ENCODE peak calls at places on chromosome 16, in eight cellular contexts. One of them, this sample, is unnamed.

GRCh38 chr16:88835383-88835782 is 21.4 kb downstream of the GALNS start:
- DNase-seq in body of pancreas: peak; percentile 23
- DNase-seq in foreskin fibroblast: no peak
- DNase-seq in cardiac muscle cell: no peak
- DNase-seq in CD8-positive, alpha-beta T cell: no peak
- DNase-seq in effector memory CD4-positive, alpha-beta T cell: no peak
- DNase-seq in neural progenitor cell: no peak
- DNase-seq in Karpas-422: no peak
- DNase-seq in this sample: peak; percentile 64

GRCh38 chr16:87784812-87785211 is 19.0 kb upstream of the KLHDC4 start:
- DNase-seq in body of pancreas: peak; percentile 43
- DNase-seq in foreskin fibroblast: no peak
- DNase-seq in cardiac muscle cell: no peak
- DNase-seq in CD8-positive, alpha-beta T cell: no peak
- DNase-seq in effector memory CD4-positive, alpha-beta T cell: no peak
- DNase-seq in neural progenitor cell: peak; percentile 22
- DNase-seq in Karpas-422: no peak
- DNase-seq in this sample: peak; percentile 54

GRCh38 chr16:25875956-25876608 is 184.3 kb downstream of the HS3ST4 start:
- DNase-seq in body of pancreas: no peak
- DNase-seq in foreskin fibroblast: no peak
- DNase-seq in cardiac muscle cell: no peak
- DNase-seq in CD8-positive, alpha-beta T cell: no peak
- DNase-seq in effector memory CD4-positive, alpha-beta T cell: no peak
- DNase-seq in neural progenitor cell: no peak
- DNase-seq in Karpas-422: no peak
- DNase-seq in this sample: no peak

GRCh38 chr16:70729292-70729691 is 43.4 kb upstream of the MTSS2 start:
- DNase-seq in body of pancreas: no peak
- DNase-seq in foreskin fibroblast: no peak
- DNase-seq in cardiac muscle cell: no peak
- DNase-seq in CD8-positive, alpha-beta T cell: no peak
- DNase-seq in effector memory CD4-positive, alpha-beta T cell: no peak
- DNase-seq in neural progenitor cell: no peak
- DNase-seq in Karpas-422: no peak
- DNase-seq in this sample: no peak

GRCh38 chr16:13684819-13685218 is 235.1 kb upstream of the ERCC4 start:
- DNase-seq in body of pancreas: no peak
- DNase-seq in foreskin fibroblast: no peak
- DNase-seq in cardiac muscle cell: no peak
- DNase-seq in CD8-positive, alpha-beta T cell: no peak
- DNase-seq in effector memory CD4-positive, alpha-beta T cell: no peak
- DNase-seq in neural progenitor cell: no peak
- DNase-seq in Karpas-422: no peak
- DNase-seq in this sample: no peak

GRCh38 chr16:996672-997071 is 15.1 kb downstream of the SOX8 start:
- DNase-seq in body of pancreas: no peak
- DNase-seq in foreskin fibroblast: no peak
- DNase-seq in cardiac muscle cell: no peak
- DNase-seq in CD8-positive, alpha-beta T cell: no peak
- DNase-seq in effector memory CD4-positive, alpha-beta T cell: peak; percentile 21
- DNase-seq in neural progenitor cell: no peak
- DNase-seq in Karpas-422: no peak
- DNase-seq in this sample: no peak

GRCh38 chr16:19555938-19556778 is 655 bp downstream of the VPS35L start:
- DNase-seq in body of pancreas: no peak
- DNase-seq in foreskin fibroblast: peak; percentile 6
- DNase-seq in cardiac muscle cell: peak; percentile 14
- DNase-seq in CD8-positive, alpha-beta T cell: peak; percentile 15
- DNase-seq in effector memory CD4-positive, alpha-beta T cell: no peak
- DNase-seq in neural progenitor cell: peak; percentile 88
- DNase-seq in Karpas-422: peak; percentile 52
- DNase-seq in this sample: peak; percentile 30

GRCh38 chr16:31201511-31202401 is 804 bp downstream of the PYCARD start:
- DNase-seq in body of pancreas: peak; percentile 35
- DNase-seq in foreskin fibroblast: no peak
- DNase-seq in cardiac muscle cell: no peak
- DNase-seq in CD8-positive, alpha-beta T cell: no peak
- DNase-seq in effector memory CD4-positive, alpha-beta T cell: peak; percentile 28
- DNase-seq in neural progenitor cell: peak; percentile 20
- DNase-seq in Karpas-422: peak; percentile 86
- DNase-seq in this sample: no peak

GRCh38 chr16:8998114-8998513 is 34.4 kb upstream of the USP7 start:
- DNase-seq in body of pancreas: no peak
- DNase-seq in foreskin fibroblast: peak; percentile 48
- DNase-seq in cardiac muscle cell: no peak
- DNase-seq in CD8-positive, alpha-beta T cell: no peak
- DNase-seq in effector memory CD4-positive, alpha-beta T cell: no peak
- DNase-seq in neural progenitor cell: no peak
- DNase-seq in Karpas-422: no peak
- DNase-seq in this sample: peak; percentile 56

GRCh38 chr16:67459858-67460144 is 21.2 kb downstream of the ATP6V0D1 start:
- DNase-seq in body of pancreas: no peak
- DNase-seq in foreskin fibroblast: no peak
- DNase-seq in cardiac muscle cell: no peak
- DNase-seq in CD8-positive, alpha-beta T cell: no peak
- DNase-seq in effector memory CD4-positive, alpha-beta T cell: no peak
- DNase-seq in neural progenitor cell: no peak
- DNase-seq in Karpas-422: no peak
- DNase-seq in this sample: no peak

GRCh38 chr16:67457611-67458010 is 23.3 kb downstream of the ATP6V0D1 start:
- DNase-seq in body of pancreas: no peak
- DNase-seq in foreskin fibroblast: no peak
- DNase-seq in cardiac muscle cell: no peak
- DNase-seq in CD8-positive, alpha-beta T cell: no peak
- DNase-seq in effector memory CD4-positive, alpha-beta T cell: no peak
- DNase-seq in neural progenitor cell: no peak
- DNase-seq in Karpas-422: no peak
- DNase-seq in this sample: no peak

GRCh38 chr16:67456383-67457140 is 24.4 kb downstream of the ATP6V0D1 start:
- DNase-seq in body of pancreas: peak; percentile 80
- DNase-seq in foreskin fibroblast: peak; percentile 57
- DNase-seq in cardiac muscle cell: no peak
- DNase-seq in CD8-positive, alpha-beta T cell: no peak
- DNase-seq in effector memory CD4-positive, alpha-beta T cell: no peak
- DNase-seq in neural progenitor cell: no peak
- DNase-seq in Karpas-422: peak; percentile 65
- DNase-seq in this sample: peak; percentile 89

GRCh38 chr16:67459066-67459857 is 21.7 kb downstream of the ATP6V0D1 start:
- DNase-seq in body of pancreas: peak; percentile 94
- DNase-seq in foreskin fibroblast: no peak
- DNase-seq in cardiac muscle cell: peak; percentile 88
- DNase-seq in CD8-positive, alpha-beta T cell: no peak
- DNase-seq in effector memory CD4-positive, alpha-beta T cell: no peak
- DNase-seq in neural progenitor cell: no peak
- DNase-seq in Karpas-422: no peak
- DNase-seq in this sample: no peak

DNA sequence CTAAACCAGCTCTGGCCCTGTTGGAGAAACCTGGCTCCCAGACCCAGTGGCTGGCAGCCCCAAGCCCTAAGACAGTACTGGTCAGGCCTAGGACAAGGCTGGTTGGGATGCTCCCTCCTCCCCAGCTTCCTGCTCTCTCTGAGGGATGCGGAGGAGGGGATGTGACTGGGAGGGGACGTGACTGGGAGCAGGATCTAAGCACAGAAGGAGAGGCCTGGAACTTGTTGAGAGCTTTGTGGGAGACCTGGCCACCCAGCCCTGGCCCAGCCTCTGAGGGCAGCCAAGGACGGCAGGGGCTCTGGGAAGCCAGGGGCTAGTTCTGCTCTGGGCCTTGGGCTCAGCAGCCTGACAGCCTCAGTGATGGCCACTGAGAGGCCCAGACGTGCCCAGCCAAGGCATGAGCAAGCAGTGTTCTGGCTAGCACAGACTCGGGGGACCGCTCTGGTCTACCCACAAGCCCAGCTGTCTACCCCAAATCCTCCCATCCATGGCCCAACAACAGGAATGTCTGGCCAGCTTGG is 22.8 kb downstream of the ATP6V0D1 start:
- DNase-seq in body of pancreas: no peak
- DNase-seq in foreskin fibroblast: no peak
- DNase-seq in cardiac muscle cell: no peak
- DNase-seq in CD8-positive, alpha-beta T cell: no peak
- DNase-seq in effector memory CD4-positive, alpha-beta T cell: no peak
- DNase-seq in neural progenitor cell: no peak
- DNase-seq in Karpas-422: no peak
- DNase-seq in this sample: no peak
- H3K4me3 ChIP-seq in body of pancreas: no peak overlapping the region
- H3K4me3 ChIP-seq in foreskin fibroblast: no peak overlapping the region
- H3K4me3 ChIP-seq in cardiac muscle cell: no peak overlapping the region
- H3K4me3 ChIP-seq in CD8-positive, alpha-beta T cell: no peak overlapping the region
- H3K4me3 ChIP-seq in effector memory CD4-positive, alpha-beta T cell: no peak overlapping the region
- H3K4me3 ChIP-seq in neural progenitor cell: no peak overlapping the region
- H3K4me3 ChIP-seq in Karpas-422: no peak overlapping the region
- H3K4me3 ChIP-seq in this sample: no peak overlapping the region

DNA sequence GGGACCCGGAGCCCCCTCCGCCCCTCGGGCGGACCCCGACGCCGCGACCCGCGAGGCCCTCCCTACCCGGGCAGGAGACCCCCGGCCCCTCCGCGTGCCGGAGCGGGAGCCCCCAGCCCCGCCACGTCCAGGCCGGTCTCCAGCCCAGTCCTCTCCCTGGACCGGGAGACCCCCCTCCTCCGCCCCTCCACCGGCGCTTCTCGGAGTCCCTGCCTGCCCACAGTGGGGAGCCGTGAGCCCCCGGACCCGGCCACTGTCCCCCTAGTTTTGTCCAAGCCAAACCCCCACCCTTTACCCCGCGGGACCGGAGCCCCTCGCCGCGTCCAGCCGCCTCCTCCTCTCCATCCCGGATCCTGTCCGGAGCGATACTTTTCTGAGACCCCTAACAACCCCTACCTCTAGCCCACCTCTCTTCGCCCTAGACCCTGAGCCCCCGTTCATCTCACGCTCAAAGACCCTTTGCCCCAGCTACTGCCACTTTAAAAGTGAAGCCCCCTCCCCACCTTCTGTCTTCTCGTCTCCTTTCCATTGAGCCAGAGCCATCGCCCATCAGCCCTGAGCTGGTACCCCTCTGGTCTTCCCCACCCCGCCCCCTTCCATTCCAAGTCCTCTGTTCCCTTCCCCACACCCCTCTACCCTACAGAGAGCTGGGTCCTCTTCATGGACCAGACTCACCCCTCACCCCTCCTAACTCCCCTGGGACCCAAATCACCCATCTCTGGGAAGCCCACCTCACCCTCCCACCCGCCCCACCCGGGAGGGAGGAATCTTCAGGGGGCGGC is 1.0 kb downstream of the NECAB2 start:
- DNase-seq in body of pancreas: no peak
- DNase-seq in foreskin fibroblast: no peak
- DNase-seq in cardiac muscle cell: no peak
- DNase-seq in CD8-positive, alpha-beta T cell: no peak
- DNase-seq in effector memory CD4-positive, alpha-beta T cell: no peak
- DNase-seq in neural progenitor cell: peak; percentile 47
- DNase-seq in Karpas-422: no peak
- DNase-seq in this sample: no peak
- H3K4me3 ChIP-seq in body of pancreas: no peak overlapping the region
- H3K4me3 ChIP-seq in foreskin fibroblast: no peak overlapping the region
- H3K4me3 ChIP-seq in cardiac muscle cell: no peak overlapping the region
- H3K4me3 ChIP-seq in CD8-positive, alpha-beta T cell: no peak overlapping the region
- H3K4me3 ChIP-seq in effector memory CD4-positive, alpha-beta T cell: no peak overlapping the region
- H3K4me3 ChIP-seq in neural progenitor cell: peak overlapping the region; percentile 64
- H3K4me3 ChIP-seq in Karpas-422: no peak overlapping the region
- H3K4me3 ChIP-seq in this sample: no peak overlapping the region

GRCh38 chr16:52756812-52757517 is 210.0 kb upstream of the TOX3 start:
- DNase-seq in body of pancreas: no peak
- DNase-seq in foreskin fibroblast: no peak
- DNase-seq in cardiac muscle cell: no peak
- DNase-seq in CD8-positive, alpha-beta T cell: no peak
- DNase-seq in effector memory CD4-positive, alpha-beta T cell: no peak
- DNase-seq in neural progenitor cell: no peak
- DNase-seq in Karpas-422: no peak
- DNase-seq in this sample: no peak

GRCh38 chr16:52747196-52747595 is 200.3 kb upstream of the TOX3 start:
- DNase-seq in body of pancreas: no peak
- DNase-seq in foreskin fibroblast: no peak
- DNase-seq in cardiac muscle cell: no peak
- DNase-seq in CD8-positive, alpha-beta T cell: no peak
- DNase-seq in effector memory CD4-positive, alpha-beta T cell: no peak
- DNase-seq in neural progenitor cell: no peak
- DNase-seq in Karpas-422: no peak
- DNase-seq in this sample: no peak

DNA sequence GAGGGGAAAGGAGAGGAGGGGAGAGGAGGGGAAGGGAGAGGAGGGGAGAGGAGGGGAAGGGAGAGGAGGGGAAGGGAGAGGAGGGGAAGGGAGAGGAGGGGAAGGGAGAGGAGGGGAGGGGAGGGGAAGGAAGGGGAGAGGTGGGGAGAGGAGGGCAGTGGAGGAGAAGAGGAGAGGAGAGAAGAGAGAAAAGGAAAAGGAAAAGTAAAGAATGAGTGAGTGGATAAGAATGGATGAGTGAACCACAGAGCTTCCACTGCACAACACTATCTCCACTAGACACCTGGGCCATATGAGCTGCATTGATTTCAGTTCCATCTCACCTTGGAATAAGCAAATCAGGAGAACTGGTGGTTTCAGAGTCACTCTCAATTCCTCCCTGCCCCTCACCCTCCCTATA is 204.1 kb upstream of the TOX3 start:
- DNase-seq in body of pancreas: no peak
- DNase-seq in foreskin fibroblast: no peak
- DNase-seq in cardiac muscle cell: no peak
- DNase-seq in CD8-positive, alpha-beta T cell: no peak
- DNase-seq in effector memory CD4-positive, alpha-beta T cell: no peak
- DNase-seq in neural progenitor cell: no peak
- DNase-seq in Karpas-422: no peak
- DNase-seq in this sample: no peak
- H3K4me3 ChIP-seq in body of pancreas: no peak overlapping the region
- H3K4me3 ChIP-seq in foreskin fibroblast: no peak overlapping the region
- H3K4me3 ChIP-seq in cardiac muscle cell: no peak overlapping the region
- H3K4me3 ChIP-seq in CD8-positive, alpha-beta T cell: no peak overlapping the region
- H3K4me3 ChIP-seq in effector memory CD4-positive, alpha-beta T cell: no peak overlapping the region
- H3K4me3 ChIP-seq in neural progenitor cell: no peak overlapping the region
- H3K4me3 ChIP-seq in Karpas-422: no peak overlapping the region
- H3K4me3 ChIP-seq in this sample: no peak overlapping the region

GRCh38 chr16:50765246-50765645 is 23.4 kb downstream of the CYLD start:
- DNase-seq in body of pancreas: no peak
- DNase-seq in foreskin fibroblast: no peak
- DNase-seq in cardiac muscle cell: no peak
- DNase-seq in CD8-positive, alpha-beta T cell: no peak
- DNase-seq in effector memory CD4-positive, alpha-beta T cell: no peak
- DNase-seq in neural progenitor cell: no peak
- DNase-seq in Karpas-422: no peak
- DNase-seq in this sample: no peak

GRCh38 chr16:50763211-50763610 is 21.3 kb downstream of the CYLD start:
- DNase-seq in body of pancreas: no peak
- DNase-seq in foreskin fibroblast: no peak
- DNase-seq in cardiac muscle cell: no peak
- DNase-seq in CD8-positive, alpha-beta T cell: no peak
- DNase-seq in effector memory CD4-positive, alpha-beta T cell: no peak
- DNase-seq in neural progenitor cell: no peak
- DNase-seq in Karpas-422: peak; percentile 32
- DNase-seq in this sample: peak; percentile 16

GRCh38 chr16:50767197-50767596 is 25.3 kb downstream of the CYLD start:
- DNase-seq in body of pancreas: no peak
- DNase-seq in foreskin fibroblast: no peak
- DNase-seq in cardiac muscle cell: no peak
- DNase-seq in CD8-positive, alpha-beta T cell: no peak
- DNase-seq in effector memory CD4-positive, alpha-beta T cell: no peak
- DNase-seq in neural progenitor cell: no peak
- DNase-seq in Karpas-422: no peak
- DNase-seq in this sample: no peak

GRCh38 chr16:50762241-50762640 is 20.4 kb downstream of the CYLD start:
- DNase-seq in body of pancreas: no peak
- DNase-seq in foreskin fibroblast: no peak
- DNase-seq in cardiac muscle cell: no peak
- DNase-seq in CD8-positive, alpha-beta T cell: no peak
- DNase-seq in effector memory CD4-positive, alpha-beta T cell: no peak
- DNase-seq in neural progenitor cell: no peak
- DNase-seq in Karpas-422: no peak
- DNase-seq in this sample: peak; percentile 15

GRCh38 chr16:50765866-50766265 is 24.0 kb downstream of the CYLD start:
- DNase-seq in body of pancreas: no peak
- DNase-seq in foreskin fibroblast: no peak
- DNase-seq in cardiac muscle cell: no peak
- DNase-seq in CD8-positive, alpha-beta T cell: no peak
- DNase-seq in effector memory CD4-positive, alpha-beta T cell: no peak
- DNase-seq in neural progenitor cell: no peak
- DNase-seq in Karpas-422: peak; percentile 17
- DNase-seq in this sample: no peak
- H3K4me3 ChIP-seq in body of pancreas: no peak overlapping the region
- H3K4me3 ChIP-seq in foreskin fibroblast: no peak overlapping the region
- H3K4me3 ChIP-seq in cardiac muscle cell: no peak overlapping the region
- H3K4me3 ChIP-seq in CD8-positive, alpha-beta T cell: no peak overlapping the region
- H3K4me3 ChIP-seq in effector memory CD4-positive, alpha-beta T cell: no peak overlapping the region
- H3K4me3 ChIP-seq in neural progenitor cell: no peak overlapping the region
- H3K4me3 ChIP-seq in Karpas-422: no peak overlapping the region
- H3K4me3 ChIP-seq in this sample: no peak overlapping the region